ENCODE peak calls at places on chromosomes 13 and 19, in six cellular contexts. V is sigmoid colon, D is H1, Q is breast epithelium, U is SK-N-SH, L is stomach. W is an unnamed sample.

GRCh38 chr13:86445584-86446140 is 646.4 kb upstream of the SLITRK6 start:
- DNase-seq in Q (no peak), D (no peak), V (no peak), L (no peak), U (no peak), W (no peak)

GRCh38 chr13:59119475-59119874 is 1044.3 kb downstream of the DIAPH3 start:
- DNase-seq in D (no peak), V (no peak), U (no peak), Q (no peak), L (no peak), W (no peak)

GRCh38 chr13:101292711-101293110 is 123.6 kb downstream of the NALCN start:
- DNase-seq in L (no peak), Q (no peak), V (no peak), U (no peak), D (no peak), W (no peak)

GRCh38 chr13:68490594-68490993 is 1260.5 kb upstream of the PCDH9 start:
- DNase-seq in Q (no peak), L (no peak), D (no peak), V (no peak), U (peak), W (no peak)

GRCh38 chr19:38719761-38720558 is 24.3 kb downstream of the CAPN12 start:
- DNase-seq in Q (no peak), D (no peak), U (no peak), V (no peak), L (no peak), W (no peak)

GRCh38 chr13:45996631-45997030 is 55.9 kb downstream of the ZC3H13 start:
- DNase-seq in U (no peak), V (no peak), L (no peak), D (no peak), Q (no peak), W (no peak)

GRCh38 chr13:74289861-74290260 is 155.7 kb upstream of the KLF12 start:
- DNase-seq in D (no peak), V (no peak), U (peak), L (no peak), Q (no peak), W (no peak)

GRCh38 chr19:1182727-1183126 is 8.7 kb upstream of the SBNO2 start:
- DNase-seq in V (no peak), L (no peak), Q (no peak), U (no peak), D (no peak), W (no peak)

GRCh38 chr13:44816701-44817684 is 172.3 kb downstream of the NUFIP1 start:
- DNase-seq in V (no peak), U (no peak), D (no peak), Q (no peak), L (no peak), W (no peak)

GRCh38 chr19:17981611-17982010 is 14.7 kb downstream of the KCNN1 start:
- DNase-seq in V (no peak), L (no peak), U (no peak), Q (no peak), D (no peak), W (no peak)

GRCh38 chr19:17977488-17977887 is 10.6 kb downstream of the KCNN1 start:
- DNase-seq in L (no peak), Q (no peak), D (no peak), V (no peak), U (no peak), W (no peak)

GRCh38 chr19:17985037-17985818 is 18.3 kb downstream of the KCNN1 start:
- DNase-seq in V (no peak), Q (no peak), L (no peak), D (no peak), U (no peak), W (no peak)

GRCh38 chr19:17977073-17977472 is 10.2 kb downstream of the KCNN1 start:
- DNase-seq in Q (no peak), V (no peak), U (no peak), D (no peak), L (no peak), W (no peak)

GRCh38 chr19:17982430-17982829 is 15.5 kb downstream of the KCNN1 start:
- DNase-seq in Q (no peak), L (no peak), V (no peak), D (no peak), U (no peak), W (no peak)
- H3K27ac ChIP-seq in Q (no peak), L (no peak), V (no peak), D (no peak), U (no peak), W (no peak)

DNA sequence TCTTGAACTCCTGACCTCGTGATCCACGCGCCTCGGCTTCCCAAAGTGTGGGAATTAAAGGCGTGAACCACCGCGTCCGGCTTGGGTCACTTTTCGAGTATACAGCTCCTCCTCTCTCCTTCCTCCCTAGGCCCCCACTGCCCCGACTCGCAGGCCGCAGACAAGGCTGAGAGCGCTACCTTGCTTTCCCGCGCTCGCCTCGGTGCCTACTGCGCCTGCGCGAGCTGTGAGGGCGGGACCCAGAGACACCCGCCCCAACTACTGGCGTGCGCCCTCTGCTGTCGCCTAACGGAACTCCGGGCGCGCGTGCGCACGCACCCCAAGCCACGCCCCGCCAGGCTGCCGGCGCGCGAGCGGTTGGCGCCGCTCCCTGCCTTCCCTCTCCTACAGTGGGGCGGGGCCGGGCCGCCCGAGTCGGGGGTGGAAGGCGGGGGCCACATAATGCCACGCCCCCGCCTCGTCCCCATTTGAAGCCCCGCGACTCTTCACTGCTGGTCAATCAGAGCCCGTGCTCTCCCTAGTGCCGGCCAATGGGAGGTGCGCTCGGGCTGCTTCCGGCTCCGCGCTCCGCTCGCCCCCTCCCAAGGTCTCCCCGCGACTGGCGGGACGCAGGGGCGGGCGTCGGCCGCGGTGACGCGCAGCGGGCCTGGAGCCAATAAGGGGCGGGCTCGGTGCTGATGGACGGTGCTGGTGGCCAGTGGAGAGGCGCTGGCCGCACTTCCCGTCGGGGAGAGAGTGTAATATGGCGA is at the start of gene RAB8A:
- DNase-seq in Q (peak), V (peak), U (peak), L (peak), D (peak), W (peak)
- TF ChIP-seq POLR2AphosphoS5 in Q (peak), V (no peak), U (peak), L (peak), D (peak), W (peak)

GRCh38 chr19:3504723-3505122 is 1.4 kb upstream of the FZR1 start:
- DNase-seq in L (no peak), D (no peak), V (no peak), Q (no peak), U (no peak), W (no peak)
- H3K27ac ChIP-seq in L (no peak), D (no peak), V (no peak), Q (no peak), U (no peak), W (no peak)

GRCh38 chr19:49165111-49165750 is 7.6 kb downstream of the TRPM4 start:
- DNase-seq in V (no peak), L (peak), D (no peak), Q (peak), U (no peak), W (no peak)

GRCh38 chr19:49157445-49158224 is at the start of gene TRPM4:
- DNase-seq in Q (peak), V (peak), U (peak), L (peak), D (peak), W (peak)

GRCh38 chr19:49160450-49161189 is 3.0 kb downstream of the TRPM4 start:
- DNase-seq in L (no peak), U (no peak), Q (no peak), V (no peak), D (no peak), W (no peak)

GRCh38 chr19:49165865-49166301 is 8.3 kb downstream of the TRPM4 start:
- DNase-seq in L (no peak), V (no peak), D (no peak), Q (no peak), U (peak), W (no peak)

GRCh38 chr19:49161987-49162386 is 4.4 kb downstream of the TRPM4 start:
- DNase-seq in V (no peak), Q (no peak), L (no peak), U (no peak), D (no peak), W (no peak)
- TF ChIP-seq POLR2AphosphoS5 in V (no peak), Q (no peak), L (no peak), U (no peak), D (no peak), W (no peak)